ENCODE peak calls at places on chromosomes 7 and 10, in four cellular contexts. One of them, this sample, is unnamed.
A peak's percentile ranks its signal among the peaks of the same experiment; 100 is the strongest.

GRCh38 chr10:131731780-131732630 is 168.8 kb upstream of the PPP2R2D start:
- DNase-seq in GM06990: no peak
- DNase-seq in small intestine: no peak
- DNase-seq in K562: no peak
- DNase-seq in this sample: no peak

GRCh38 chr7:140867467-140868314 is 57.0 kb downstream of the BRAF start:
- DNase-seq in GM06990: no peak
- DNase-seq in small intestine: no peak
- DNase-seq in K562: no peak
- DNase-seq in this sample: no peak

GRCh38 chr10:63145782-63146181 is 12.7 kb downstream of the NRBF2 start:
- DNase-seq in GM06990: no peak
- DNase-seq in small intestine: no peak
- DNase-seq in K562: no peak
- DNase-seq in this sample: no peak

GRCh38 chr7:29447828-29448227 is 115.8 kb upstream of the PRR15 start:
- DNase-seq in GM06990: no peak
- DNase-seq in small intestine: no peak
- DNase-seq in K562: no peak
- DNase-seq in this sample: no peak

GRCh38 chr10:3526721-3527120 is 258.3 kb downstream of the KLF6 start:
- DNase-seq in GM06990: no peak
- DNase-seq in small intestine: no peak
- DNase-seq in K562: no peak
- DNase-seq in this sample: no peak

GRCh38 chr7:30470163-30470770 is 8.3 kb downstream of the NOD1 start:
- DNase-seq in GM06990: no peak
- DNase-seq in small intestine: no peak
- DNase-seq in K562: peak; percentile 78
- DNase-seq in this sample: no peak

GRCh38 chr10:20892011-20892585 is 5.0 kb downstream of the NEBL start:
- DNase-seq in GM06990: no peak
- DNase-seq in small intestine: no peak
- DNase-seq in K562: no peak
- DNase-seq in this sample: no peak

GRCh38 chr7:102951839-102952238 is 39.0 kb downstream of the LRRC17 start:
- DNase-seq in GM06990: no peak
- DNase-seq in small intestine: no peak
- DNase-seq in K562: no peak
- DNase-seq in this sample: no peak

GRCh38 chr10:13470270-13470669 is 58.5 kb downstream of the BEND7 start:
- DNase-seq in GM06990: no peak
- DNase-seq in small intestine: no peak
- DNase-seq in K562: no peak
- DNase-seq in this sample: no peak

GRCh38 chr7:122746948-122747347 is 44.2 kb upstream of the RNF148 start:
- DNase-seq in GM06990: no peak
- DNase-seq in small intestine: no peak
- DNase-seq in K562: no peak
- DNase-seq in this sample: no peak

GRCh38 chr7:51702673-51703072 is 386.1 kb upstream of the COBL start:
- DNase-seq in GM06990: no peak
- DNase-seq in small intestine: no peak
- DNase-seq in K562: no peak
- DNase-seq in this sample: no peak

GRCh38 chr7:41886257-41886905 is 183.5 kb upstream of the INHBA start:
- DNase-seq in GM06990: no peak
- DNase-seq in small intestine: no peak
- DNase-seq in K562: no peak
- DNase-seq in this sample: no peak

GRCh38 chr10:8043569-8044306 is 10.8 kb upstream of the GATA3 start:
- DNase-seq in GM06990: no peak
- DNase-seq in small intestine: no peak
- DNase-seq in K562: no peak
- DNase-seq in this sample: peak; percentile 91

GRCh38 chr7:114903131-114903530 is 18.8 kb upstream of the MDFIC start:
- DNase-seq in GM06990: no peak
- DNase-seq in small intestine: no peak
- DNase-seq in K562: no peak
- DNase-seq in this sample: no peak

GRCh38 chr7:140345426-140345825 is 52.9 kb downstream of the SLC37A3 start:
- DNase-seq in GM06990: no peak
- DNase-seq in small intestine: no peak
- DNase-seq in K562: no peak
- DNase-seq in this sample: no peak

GRCh38 chr7:110003827-110004226 is 1087.1 kb upstream of the LRRN3 start:
- DNase-seq in GM06990: no peak
- DNase-seq in small intestine: no peak
- DNase-seq in K562: no peak
- DNase-seq in this sample: no peak

GRCh38 chr10:91296471-91296870 is 76.0 kb downstream of the PCGF5 start:
- DNase-seq in GM06990: no peak
- DNase-seq in small intestine: peak; percentile 63
- DNase-seq in K562: peak; percentile 43
- DNase-seq in this sample: peak; percentile 54

GRCh38 chr7:831596-832291 is 532 bp upstream of the SUN1 start:
- DNase-seq in GM06990: peak; percentile 63
- DNase-seq in small intestine: peak; percentile 41
- DNase-seq in K562: peak; percentile 71
- DNase-seq in this sample: no peak

GRCh38 chr7:141102436-141102835 is 28.6 kb downstream of the TMEM178B start:
- DNase-seq in GM06990: no peak
- DNase-seq in small intestine: no peak
- DNase-seq in K562: no peak
- DNase-seq in this sample: no peak

GRCh38 chr7:98879989-98880337 is 1.6 kb downstream of the TRRAP start:
- DNase-seq in GM06990: no peak
- DNase-seq in small intestine: peak; percentile 28
- DNase-seq in K562: no peak
- DNase-seq in this sample: no peak
- H3K4me3 ChIP-seq in GM06990: peak overlapping the region; percentile 83
- H3K4me3 ChIP-seq in small intestine: peak overlapping the region; percentile 85
- H3K4me3 ChIP-seq in K562: peak overlapping the region; percentile 85
- H3K4me3 ChIP-seq in this sample: no peak overlapping the region

DNA sequence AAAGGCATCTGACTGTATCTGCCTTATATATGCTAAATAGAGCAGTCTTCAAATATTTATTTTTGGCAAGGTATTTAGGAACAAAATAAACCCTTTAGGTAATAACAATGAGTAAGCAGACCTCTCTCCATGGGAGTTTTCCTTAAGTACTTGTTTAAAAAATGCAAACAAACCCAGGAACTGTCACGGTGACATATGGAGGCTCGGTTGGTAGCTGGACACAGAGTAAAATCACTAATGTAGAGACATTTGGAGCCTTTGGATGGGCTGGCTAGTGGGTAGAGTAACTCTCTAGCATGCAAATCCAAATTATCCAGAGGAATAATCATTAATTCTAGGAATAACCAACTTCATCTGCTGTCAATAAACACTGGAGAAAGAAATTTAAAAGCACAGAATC is 71.6 kb upstream of the LAMB4 start:
- DNase-seq in GM06990: no peak
- DNase-seq in small intestine: no peak
- DNase-seq in K562: no peak
- DNase-seq in this sample: no peak
- H3K36me3 ChIP-seq in GM06990: no peaks in the 10 kb centered on the region
- H3K36me3 ChIP-seq in small intestine: no peaks in the 10 kb centered on the region
- H3K36me3 ChIP-seq in K562: no peaks in the 10 kb centered on the region
- H3K36me3 ChIP-seq in this sample: no peaks in the 10 kb centered on the region

DNA sequence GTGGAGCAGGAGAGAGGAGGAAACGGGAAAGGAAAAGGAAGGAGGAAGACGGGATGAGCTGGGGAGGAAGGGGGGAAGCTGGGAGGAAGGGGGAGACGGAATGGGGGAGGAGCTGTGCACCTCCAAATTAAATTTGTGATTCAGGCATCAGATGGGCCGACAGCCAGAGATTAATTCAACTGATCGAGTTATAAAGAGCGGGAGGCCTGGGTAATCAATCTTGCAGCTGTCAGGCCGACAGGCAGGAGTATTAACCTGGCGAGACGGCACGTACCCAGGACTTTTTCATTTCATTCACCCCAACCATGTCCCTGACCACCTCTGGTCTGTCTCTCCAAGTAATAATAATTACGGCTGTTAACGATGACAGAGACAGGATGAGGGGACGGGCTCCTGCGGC is 26.2 kb downstream of the KAZALD1 start:
- DNase-seq in GM06990: no peak
- DNase-seq in small intestine: no peak
- DNase-seq in K562: no peak
- DNase-seq in this sample: no peak
- H3K27me3 ChIP-seq in GM06990: peaks cover 5% of the 10 kb centered on the region
- H3K27me3 ChIP-seq in small intestine: no peaks in the 10 kb centered on the region
- H3K27me3 ChIP-seq in K562: peaks cover 2% of the 10 kb centered on the region
- H3K27me3 ChIP-seq in this sample: no peaks in the 10 kb centered on the region

DNA sequence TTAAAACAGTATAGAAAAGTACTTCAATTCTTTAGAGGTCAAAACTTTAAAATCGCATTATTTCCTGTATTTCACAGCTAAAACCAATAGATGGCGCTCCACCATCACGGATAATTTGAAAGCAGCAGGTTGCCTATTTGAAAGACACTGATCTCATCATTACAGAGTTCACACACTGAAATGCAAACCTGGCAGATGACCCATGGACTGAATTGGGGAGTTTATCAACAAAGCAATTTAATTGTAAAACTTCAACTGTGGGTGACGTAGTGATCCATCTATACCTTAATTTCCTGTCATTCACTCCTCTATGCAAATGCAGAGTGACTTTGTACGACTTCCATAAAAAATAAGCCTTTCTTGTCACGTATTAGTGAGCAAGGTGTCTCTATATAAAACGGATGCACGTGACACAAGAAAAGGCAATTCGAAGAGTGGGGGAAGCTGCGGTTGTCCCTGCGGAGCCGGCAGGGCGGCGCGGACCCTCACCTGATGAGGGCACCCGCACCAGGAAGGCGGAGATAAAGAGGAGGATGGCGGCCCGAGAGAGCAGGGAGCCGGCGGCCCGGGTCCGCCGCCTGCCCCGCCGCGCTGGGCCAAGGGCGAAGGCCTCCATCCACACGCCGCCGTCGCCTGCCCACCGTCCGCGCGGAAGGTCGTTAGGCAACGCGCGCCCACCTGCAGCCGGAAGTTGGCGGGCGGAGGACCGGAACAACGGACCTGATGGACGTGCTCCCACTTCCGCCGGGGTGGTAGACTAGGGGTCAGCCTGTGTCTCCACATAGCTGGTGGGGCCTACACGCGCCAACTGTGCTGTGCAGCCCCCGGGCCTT is at the start of gene ZPBP:
- DNase-seq in GM06990: peak; percentile 65
- DNase-seq in small intestine: peak; percentile 80
- DNase-seq in K562: peak; percentile 29
- DNase-seq in this sample: peak; percentile 30
- H3K4me3 ChIP-seq in GM06990: peak within 1 kb of the TSS; percentile 68
- H3K4me3 ChIP-seq in small intestine: peak within 1 kb of the TSS; percentile 50
- H3K4me3 ChIP-seq in K562: no peak within 1 kb of the TSS
- H3K4me3 ChIP-seq in this sample: peak within 1 kb of the TSS; percentile 36

GRCh38 chr10:48767752-48768450 is 83.2 kb downstream of the WDFY4 start:
- DNase-seq in GM06990: no peak
- DNase-seq in small intestine: no peak
- DNase-seq in K562: no peak
- DNase-seq in this sample: no peak

GRCh38 chr10:48764486-48764885 is 79.8 kb downstream of the WDFY4 start:
- DNase-seq in GM06990: no peak
- DNase-seq in small intestine: no peak
- DNase-seq in K562: no peak
- DNase-seq in this sample: no peak

GRCh38 chr10:48763403-48763802 is 78.7 kb downstream of the WDFY4 start:
- DNase-seq in GM06990: no peak
- DNase-seq in small intestine: no peak
- DNase-seq in K562: no peak
- DNase-seq in this sample: no peak

GRCh38 chr10:48765039-48765438 is 80.4 kb downstream of the WDFY4 start:
- DNase-seq in GM06990: no peak
- DNase-seq in small intestine: no peak
- DNase-seq in K562: no peak
- DNase-seq in this sample: no peak

DNA sequence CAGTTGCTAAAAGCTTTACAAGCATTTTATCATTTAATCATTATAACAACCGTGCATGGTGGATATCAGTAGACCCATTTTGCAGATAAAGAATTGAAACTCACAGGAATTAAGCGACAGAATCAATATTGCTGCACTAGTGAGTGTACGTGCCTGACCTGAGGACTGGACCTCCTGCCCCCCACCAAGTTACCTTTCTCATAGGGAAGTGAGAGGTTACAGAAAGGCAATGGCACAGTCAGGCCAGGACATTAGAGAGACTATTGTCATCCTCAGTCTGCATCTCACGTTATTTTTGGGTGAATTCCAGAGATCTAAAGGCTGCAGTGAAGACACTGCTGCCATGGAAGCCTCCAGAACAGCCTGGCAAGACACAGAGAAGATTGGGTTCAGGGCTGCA is 80.9 kb downstream of the WDFY4 start:
- DNase-seq in GM06990: no peak
- DNase-seq in small intestine: no peak
- DNase-seq in K562: no peak
- DNase-seq in this sample: no peak
- H3K36me3 ChIP-seq in GM06990: peaks cover 30% of the 10 kb centered on the region
- H3K36me3 ChIP-seq in small intestine: no peaks in the 10 kb centered on the region
- H3K36me3 ChIP-seq in K562: no peaks in the 10 kb centered on the region
- H3K36me3 ChIP-seq in this sample: no peaks in the 10 kb centered on the region

GRCh38 chr10:77637986-77638765 is 568 bp upstream of the KCNMA1 start:
- DNase-seq in GM06990: peak; percentile 61
- DNase-seq in small intestine: peak; percentile 25
- DNase-seq in K562: no peak
- DNase-seq in this sample: peak; percentile 88

GRCh38 chr10:77641344-77641743 is 3.7 kb upstream of the KCNMA1 start:
- DNase-seq in GM06990: no peak
- DNase-seq in small intestine: no peak
- DNase-seq in K562: no peak
- DNase-seq in this sample: no peak

GRCh38 chr10:77638766-77639101 is 1.1 kb upstream of the KCNMA1 start:
- DNase-seq in GM06990: no peak
- DNase-seq in small intestine: no peak
- DNase-seq in K562: no peak
- DNase-seq in this sample: no peak

GRCh38 chr10:77640167-77640566 is 2.6 kb upstream of the KCNMA1 start:
- DNase-seq in GM06990: no peak
- DNase-seq in small intestine: no peak
- DNase-seq in K562: no peak
- DNase-seq in this sample: no peak

GRCh38 chr10:77639756-77640155 is 2.1 kb upstream of the KCNMA1 start:
- DNase-seq in GM06990: no peak
- DNase-seq in small intestine: no peak
- DNase-seq in K562: no peak
- DNase-seq in this sample: no peak
- H3K27me3 ChIP-seq in GM06990: peaks cover 3% of the 10 kb centered on the region
- H3K27me3 ChIP-seq in small intestine: peaks cover 18% of the 10 kb centered on the region
- H3K27me3 ChIP-seq in K562: peaks cover 21% of the 10 kb centered on the region
- H3K27me3 ChIP-seq in this sample: peaks cover 62% of the 10 kb centered on the region

This sample was measured in H7.